ENCODE peak calls at places on chromosomes 4 and X, in four cellular contexts. H, C, K and T are unnamed samples.

GRCh38 chr4:87525636-87526035 is 3.5 kb downstream of the SPARCL1 start:
- DNase-seq in H (no peak), C (no peak), K (no peak), T (no peak)

GRCh38 chr4:86432552-86433134 is 72.8 kb upstream of the MAPK10 start:
- DNase-seq in K (no peak), H (peak), C (no peak), T (no peak)

GRCh38 chr4:82799006-82799881 is 648 bp upstream of the SCD5 start:
- DNase-seq in K (no peak), H (peak), C (peak), T (no peak)

GRCh38 chrX:106940068-106940467 is 19.9 kb downstream of the CLDN2 start:
- DNase-seq in C (no peak), K (no peak), H (no peak), T (no peak)

GRCh38 chr4:152512483-152512882 is 23.4 kb downstream of the FBXW7 start:
- DNase-seq in H (no peak), K (no peak), C (no peak), T (no peak)

GRCh38 chr4:14143892-14144291 is 516.4 kb upstream of the BOD1L1 start:
- DNase-seq in H (peak), C (no peak), K (peak), T (no peak)

GRCh38 chrX:41145920-41146608 is 60.8 kb downstream of the USP9X start:
- DNase-seq in H (no peak), C (peak), K (no peak), T (no peak)

GRCh38 chrX:3066555-3066954 is 25.3 kb downstream of the ARSF start:
- DNase-seq in C (peak), H (no peak), K (no peak), T (no peak)

GRCh38 chrX:12497832-12498591 is 293.2 kb upstream of the PRPS2 start:
- DNase-seq in C (peak), H (peak), K (peak), T (no peak)

GRCh38 chr4:101277661-101278060 is 69.7 kb downstream of the PPP3CA start:
- DNase-seq in K (no peak), H (no peak), C (peak), T (no peak)

GRCh38 chrX:42992199-42992943 is 214.4 kb upstream of the PPP1R2C start:
- DNase-seq in H (no peak), C (no peak), K (no peak), T (no peak)

GRCh38 chrX:13167444-13168207 is 123.2 kb upstream of the FAM9C start:
- DNase-seq in C (peak), K (peak), H (peak), T (peak)

GRCh38 chrX:113551919-113552318 is 711.3 kb upstream of the AMOT start:
- DNase-seq in H (no peak), K (no peak), C (no peak), T (peak)